ENCODE peak calls at places on chromosomes 7 and 10, in nine cellular contexts. H, E, U, N, D, Z, T, O and C are unnamed samples.

GRCh38 chr7:18320971-18321567 is 174.5 kb upstream of the HDAC9 start:
- DNase-seq in H (no peak), E (peak; percentile 5), U (no peak), N (peak; percentile 29), D (peak; percentile 32), Z (no peak), T (no peak), O (no peak), C (no peak)

GRCh38 chr7:88111136-88111748 is 108.6 kb downstream of the SRI start:
- DNase-seq in H (no peak), E (peak; percentile 7), U (no peak), N (peak; percentile 23), D (peak; percentile 45), Z (no peak), T (no peak), O (no peak), C (no peak)

GRCh38 chr7:6221340-6222319 is 50.8 kb downstream of the CYTH3 start:
- DNase-seq in H (no peak), E (no peak), U (no peak), N (no peak), D (peak; percentile 30), Z (no peak), T (no peak), O (peak; percentile 34), C (no peak)

GRCh38 chr7:95509199-95509598 is 23.5 kb downstream of the ASB4 start:
- DNase-seq in H (no peak), E (no peak), U (no peak), N (peak; percentile 31), D (no peak), Z (peak; percentile 48), T (peak; percentile 80), O (no peak), C (no peak)

GRCh38 chr7:73971315-73971700 is 56.7 kb upstream of the ELN start:
- DNase-seq in H (no peak), E (no peak), U (no peak), N (no peak), D (peak; percentile 78), Z (no peak), T (no peak), O (no peak), C (no peak)

GRCh38 chr7:132232394-132232793 is 343.9 kb downstream of the PLXNA4 start:
- DNase-seq in H (no peak), E (no peak), U (no peak), N (no peak), D (no peak), Z (no peak), T (no peak), O (no peak), C (no peak)

GRCh38 chr10:48697091-48697490 is 12.4 kb downstream of the WDFY4 start:
- DNase-seq in H (no peak), E (no peak), U (no peak), N (no peak), D (no peak), Z (no peak), T (no peak), O (no peak), C (no peak)

GRCh38 chr7:35334511-35334910 is 80.6 kb upstream of the TBX20 start:
- DNase-seq in H (no peak), E (no peak), U (no peak), N (peak; percentile 27), D (no peak), Z (no peak), T (no peak), O (no peak), C (no peak)

GRCh38 chr10:119724630-119725549 is 960 bp upstream of the INPP5F start:
- DNase-seq in H (no peak), E (no peak), U (peak; percentile 42), N (no peak), D (peak; percentile 40), Z (no peak), T (no peak), O (no peak), C (no peak)

GRCh38 chr10:129893690-129894089 is 70.4 kb downstream of the EBF3 start:
- DNase-seq in H (no peak), E (no peak), U (no peak), N (no peak), D (no peak), Z (no peak), T (no peak), O (no peak), C (no peak)

GRCh38 chr7:17620588-17620987 is 319.7 kb downstream of the SNX13 start:
- DNase-seq in H (no peak), E (no peak), U (no peak), N (no peak), D (no peak), Z (no peak), T (no peak), O (no peak), C (no peak)

GRCh38 chr7:139177696-139178095 is 53.3 kb upstream of the UBN2 start:
- DNase-seq in H (no peak), E (no peak), U (no peak), N (no peak), D (no peak), Z (no peak), T (no peak), O (no peak), C (no peak)

GRCh38 chr10:22850541-22850940 is 77.3 kb upstream of the ARMC3 start:
- DNase-seq in H (no peak), E (no peak), U (no peak), N (no peak), D (no peak), Z (no peak), T (no peak), O (no peak), C (no peak)

DNA sequence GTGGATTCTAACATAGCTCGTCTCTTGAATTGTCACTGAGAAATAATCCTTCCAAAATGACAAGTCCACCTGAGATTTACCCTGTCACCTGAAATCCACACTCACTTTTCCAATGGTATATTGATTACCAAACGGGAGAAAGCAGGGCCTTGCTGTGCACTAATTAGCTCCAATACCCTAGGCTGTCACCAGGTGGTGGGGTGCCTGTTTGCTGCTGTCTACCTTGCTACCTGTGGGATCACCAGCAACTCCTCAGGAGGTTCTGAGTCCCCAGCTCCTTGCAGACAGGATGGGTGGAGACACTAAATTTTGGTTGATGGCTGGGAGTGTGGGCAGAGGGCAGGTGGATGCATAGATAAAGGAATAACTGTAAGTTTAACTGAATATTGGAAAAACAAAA is 237.2 kb upstream of the ZNF32 start:
- DNase-seq in H (no peak), E (no peak), U (no peak), N (no peak), D (no peak), Z (no peak), T (no peak), O (no peak), C (no peak)
- TF ChIP-seq CTCF in H (no peak), E (no peak), U (peak; percentile 34), N (no peak), D (peak; percentile 12), Z (peak; percentile 24), T (no peak), O (no peak), C (no peak)

GRCh38 chr7:21912931-21913780 is 32.5 kb downstream of the CDCA7L start:
- DNase-seq in H (no peak), E (no peak), U (no peak), N (no peak), D (no peak), Z (no peak), T (no peak), O (no peak), C (no peak)
- TF ChIP-seq CTCF in H (no peak), E (no peak), U (no peak), N (no peak), D (no peak), Z (no peak), T (no peak), O (no peak), C (no peak)

DNA sequence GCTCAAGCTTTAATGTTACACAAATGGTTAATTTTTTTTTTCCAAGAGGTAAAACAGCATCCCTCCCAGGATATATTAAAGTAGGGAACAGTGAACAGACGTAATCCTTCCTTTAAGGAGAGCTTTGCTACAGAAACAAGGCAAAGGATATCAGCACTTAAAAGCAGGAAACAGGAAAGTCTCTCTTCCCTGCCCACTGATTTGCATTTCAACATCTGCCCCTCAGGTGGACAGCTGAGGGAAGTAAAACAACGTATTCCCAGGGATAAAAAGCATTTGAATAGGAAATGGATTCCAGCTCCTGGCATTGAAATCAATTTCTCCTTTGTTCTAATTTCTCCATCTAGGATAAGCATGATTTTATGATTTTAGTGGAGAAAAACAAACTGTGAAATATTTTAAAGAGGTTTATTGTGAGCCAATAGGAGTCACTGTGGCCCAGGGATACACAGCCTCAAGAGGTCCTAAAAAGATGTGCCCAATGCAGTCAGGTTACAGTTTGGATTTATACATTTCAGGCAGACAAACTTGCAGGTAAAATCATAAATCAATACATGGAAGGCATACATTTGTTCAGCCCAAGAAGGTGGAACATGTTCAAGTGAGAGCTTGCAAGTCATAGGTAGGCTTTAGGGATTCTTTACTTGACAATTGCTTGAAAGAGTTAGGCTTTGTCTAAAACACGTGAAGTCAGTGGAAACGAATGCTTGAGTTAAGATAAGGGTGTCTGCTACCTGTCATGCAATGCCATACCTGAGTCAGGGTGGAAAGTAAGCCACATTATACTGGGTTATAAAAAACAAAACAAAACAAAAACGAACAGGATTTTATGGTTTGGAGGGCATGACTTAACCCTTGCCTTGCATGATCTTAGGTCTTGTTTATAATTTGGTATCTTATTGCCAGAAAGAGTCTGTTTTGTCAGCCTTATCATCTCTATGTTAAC is 286.2 kb upstream of the VWC2 start:
- DNase-seq in H (no peak), E (no peak), U (no peak), N (no peak), D (no peak), Z (no peak), T (no peak), O (no peak), C (no peak)
- TF ChIP-seq CTCF in H (no peak), E (no peak), U (no peak), N (no peak), D (no peak), Z (no peak), T (no peak), O (no peak), C (no peak)

GRCh38 chr7:145845345-145845744 is 271.3 kb upstream of the CNTNAP2 start:
- DNase-seq in H (no peak), E (no peak), U (no peak), N (no peak), D (no peak), Z (no peak), T (no peak), O (no peak), C (no peak)

GRCh38 chr7:145850636-145851035 is 266.0 kb upstream of the CNTNAP2 start:
- DNase-seq in H (no peak), E (no peak), U (no peak), N (no peak), D (no peak), Z (no peak), T (no peak), O (no peak), C (no peak)

DNA sequence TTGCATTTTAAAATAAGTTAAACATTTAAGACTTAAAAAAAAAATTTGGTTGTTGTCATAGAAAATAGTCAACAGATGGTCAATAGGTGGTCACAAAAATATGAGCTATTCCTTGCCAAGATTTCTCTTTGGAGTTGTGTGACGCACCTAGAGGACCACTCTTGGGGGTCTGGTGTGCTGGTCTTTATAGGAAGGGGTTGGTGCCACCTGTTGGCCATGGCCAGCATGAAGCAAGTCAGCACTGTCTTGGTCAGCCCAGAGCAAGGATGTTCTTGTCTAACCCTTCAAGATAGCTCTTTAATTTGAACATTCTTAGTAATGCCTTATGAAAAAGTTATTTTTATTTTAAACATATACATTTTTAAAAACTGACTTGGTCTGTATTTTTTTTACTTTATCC is 267.9 kb upstream of the CNTNAP2 start:
- DNase-seq in H (no peak), E (no peak), U (no peak), N (no peak), D (no peak), Z (peak; percentile 35), T (peak; percentile 8), O (no peak), C (no peak)
- TF ChIP-seq CTCF in H (no peak), E (no peak), U (no peak), N (no peak), D (peak; percentile 27), Z (peak; percentile 60), T (no peak), O (no peak), C (no peak)